ENCODE peak calls at places on chromosomes 13 and 19, in four cellular contexts. One of them, this sample, is unnamed.

GRCh38 chr13:111317571-111318360 is 2.7 kb upstream of the TEX29 start:
- DNase-seq in GM12878: no peak
- DNase-seq in K562: no peak
- DNase-seq in HepG2: no peak
- DNase-seq in this sample: no peak

GRCh38 chr13:70630247-70630646 is 522.0 kb upstream of the KLHL1 start:
- DNase-seq in GM12878: no peak
- DNase-seq in K562: no peak
- DNase-seq in HepG2: no peak
- DNase-seq in this sample: no peak

GRCh38 chr19:1471514-1472107 is 7.4 kb downstream of the C19orf25 start:
- DNase-seq in GM12878: no peak
- DNase-seq in HepG2: no peak
- DNase-seq in K562: no peak
- DNase-seq in this sample: no peak

GRCh38 chr19:13150919-13151604 is 851 bp downstream of the IER2 start:
- DNase-seq in HepG2: no peak
- DNase-seq in K562: peak
- DNase-seq in GM12878: no peak
- DNase-seq in this sample: no peak

GRCh38 chr13:113044431-113045114 is 61.0 kb upstream of the F7 start:
- DNase-seq in HepG2: no peak
- DNase-seq in K562: no peak
- DNase-seq in GM12878: no peak
- DNase-seq in this sample: no peak

GRCh38 chr19:48341006-48341405 is 15.7 kb downstream of the EMP3 start:
- DNase-seq in GM12878: no peak
- DNase-seq in K562: peak
- DNase-seq in HepG2: no peak
- DNase-seq in this sample: no peak

GRCh38 chr19:1936916-1937610 is 3.9 kb upstream of the CSNK1G2 start:
- DNase-seq in GM12878: no peak
- DNase-seq in K562: no peak
- DNase-seq in HepG2: no peak
- DNase-seq in this sample: no peak

GRCh38 chr13:107104631-107105030 is 536.7 kb upstream of the ARGLU1 start:
- DNase-seq in HepG2: no peak
- DNase-seq in GM12878: no peak
- DNase-seq in K562: no peak
- DNase-seq in this sample: no peak

GRCh38 chr13:28099396-28100148 is 804 bp downstream of the FLT3 start:
- DNase-seq in HepG2: no peak
- DNase-seq in K562: no peak
- DNase-seq in GM12878: no peak
- DNase-seq in this sample: no peak

GRCh38 chr13:85286081-85286480 is 513.1 kb downstream of the SLITRK6 start:
- DNase-seq in HepG2: no peak
- DNase-seq in K562: no peak
- DNase-seq in GM12878: no peak
- DNase-seq in this sample: no peak

GRCh38 chr13:74675185-74675584 is 541.0 kb upstream of the KLF12 start:
- DNase-seq in K562: no peak
- DNase-seq in GM12878: no peak
- DNase-seq in HepG2: no peak
- DNase-seq in this sample: no peak

GRCh38 chr19:9945319-9945966 is 9.1 kb upstream of the OLFM2 start:
- DNase-seq in K562: peak
- DNase-seq in HepG2: peak
- DNase-seq in GM12878: no peak
- DNase-seq in this sample: peak

GRCh38 chr13:26348966-26349365 is 95.0 kb downstream of the CDK8 start:
- DNase-seq in K562: peak
- DNase-seq in GM12878: no peak
- DNase-seq in HepG2: peak
- DNase-seq in this sample: no peak

GRCh38 chr13:79966502-79966901 is 374.4 kb downstream of the SPRY2 start:
- DNase-seq in K562: no peak
- DNase-seq in GM12878: no peak
- DNase-seq in HepG2: no peak
- DNase-seq in this sample: no peak

GRCh38 chr19:48501446-48501960 is 10.1 kb downstream of the LMTK3 start:
- DNase-seq in K562: peak
- DNase-seq in HepG2: peak
- DNase-seq in GM12878: peak
- DNase-seq in this sample: peak

DNA sequence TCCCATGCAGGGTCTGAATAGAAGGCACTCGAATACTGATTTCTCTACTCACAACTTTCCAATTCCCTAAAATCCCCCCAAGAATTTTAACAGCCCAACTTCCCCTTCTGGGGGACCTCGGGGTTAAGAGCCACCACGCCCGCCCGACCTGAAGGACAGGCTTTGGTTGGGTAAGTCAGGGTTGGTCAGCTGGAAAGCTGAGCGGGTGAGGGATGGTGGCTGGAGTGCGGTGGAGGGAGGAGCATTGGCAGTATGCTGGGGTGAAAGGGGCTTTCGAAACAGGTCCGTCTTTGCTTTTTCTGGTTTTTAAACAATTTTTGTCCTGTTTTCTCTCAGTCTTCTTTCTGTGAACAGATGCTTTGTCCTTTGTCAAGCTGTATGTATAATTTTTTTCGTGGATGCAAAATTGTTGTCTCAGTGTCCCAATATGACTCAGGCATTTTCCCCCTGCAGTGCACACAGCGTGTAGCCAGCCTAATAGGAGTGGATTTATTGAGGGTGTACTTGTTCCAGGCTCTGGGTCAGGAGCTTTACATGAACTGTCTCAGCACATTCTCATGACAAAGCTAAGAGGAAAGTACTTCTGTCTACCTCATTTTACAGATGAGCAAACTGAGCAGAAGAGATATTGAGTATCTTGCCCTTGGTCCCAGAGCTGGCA is 50.9 kb downstream of the STK24 start:
- DNase-seq in HepG2: no peak
- DNase-seq in K562: no peak
- DNase-seq in GM12878: no peak
- DNase-seq in this sample: peak
- TF ChIP-seq FOXK2 in HepG2: no peak
- TF ChIP-seq FOXK2 in K562: no peak
- TF ChIP-seq FOXK2 in GM12878: no peak
- TF ChIP-seq FOXK2 in this sample: no peak

DNA sequence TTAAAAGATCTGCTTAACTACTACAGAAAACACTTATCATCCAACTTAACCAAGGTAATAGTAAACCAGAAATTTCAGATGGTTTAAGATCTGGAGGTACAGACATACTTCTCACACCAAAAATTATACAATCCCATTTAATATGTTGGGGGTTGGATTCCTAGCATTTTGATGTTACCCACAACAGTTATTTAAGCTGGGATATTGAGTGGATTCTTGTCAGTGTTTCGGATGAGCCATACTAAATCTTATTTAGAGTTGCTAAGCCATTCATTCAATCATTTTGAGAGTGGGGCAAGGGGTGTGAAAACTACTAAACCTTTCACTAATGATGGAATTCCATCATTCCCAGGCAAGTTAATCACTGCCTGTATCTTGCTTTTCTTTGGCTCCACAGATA is 40.6 kb downstream of the KATNAL1 start:
- DNase-seq in HepG2: no peak
- DNase-seq in GM12878: no peak
- DNase-seq in K562: no peak
- DNase-seq in this sample: no peak
- TF ChIP-seq FOXK2 in HepG2: no peak
- TF ChIP-seq FOXK2 in GM12878: no peak
- TF ChIP-seq FOXK2 in K562: no peak
- TF ChIP-seq FOXK2 in this sample: no peak

GRCh38 chr19:47111682-47112165 is 1.9 kb downstream of the ZC3H4 start:
- DNase-seq in GM12878: no peak
- DNase-seq in HepG2: no peak
- DNase-seq in K562: no peak
- DNase-seq in this sample: no peak

GRCh38 chr19:47113446-47114348 is at the start of gene ZC3H4:
- DNase-seq in GM12878: peak
- DNase-seq in HepG2: peak
- DNase-seq in K562: peak
- DNase-seq in this sample: peak

GRCh38 chr19:47112664-47113445 is 721 bp downstream of the ZC3H4 start:
- DNase-seq in K562: peak
- DNase-seq in GM12878: peak
- DNase-seq in HepG2: peak
- DNase-seq in this sample: peak

GRCh38 chr19:47111081-47111589 is 2.4 kb downstream of the ZC3H4 start:
- DNase-seq in HepG2: no peak
- DNase-seq in GM12878: no peak
- DNase-seq in K562: peak
- DNase-seq in this sample: peak

GRCh38 chr19:47112166-47112663 is 1.4 kb downstream of the ZC3H4 start:
- DNase-seq in HepG2: peak
- DNase-seq in K562: peak
- DNase-seq in GM12878: no peak
- DNase-seq in this sample: peak
- TF ChIP-seq FOXK2 in HepG2: no peak
- TF ChIP-seq FOXK2 in K562: no peak
- TF ChIP-seq FOXK2 in GM12878: no peak
- TF ChIP-seq FOXK2 in this sample: no peak

GRCh38 chr13:54705738-54706137 is 1677.1 kb downstream of the OLFM4 start:
- DNase-seq in HepG2: no peak
- DNase-seq in K562: no peak
- DNase-seq in GM12878: no peak
- DNase-seq in this sample: no peak

DNA sequence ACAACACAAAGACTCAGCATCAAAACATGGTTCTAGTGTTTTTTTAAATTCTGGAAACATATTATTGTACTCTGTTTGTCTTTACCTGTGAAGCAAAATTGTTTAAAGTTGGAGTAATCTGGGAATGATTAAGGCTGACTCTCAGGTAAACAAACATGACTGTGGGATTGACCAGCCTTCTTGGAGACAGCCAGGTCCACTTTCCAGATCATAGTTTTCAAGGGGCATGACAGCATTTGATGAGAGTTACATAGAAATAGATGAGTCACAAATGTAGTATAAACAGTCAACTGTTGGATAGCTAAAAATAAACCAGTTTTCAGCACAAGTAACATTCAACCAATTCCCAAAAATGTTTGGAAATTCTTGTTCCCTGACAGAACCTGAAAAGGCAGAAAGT is 1680.9 kb downstream of the OLFM4 start:
- DNase-seq in K562: no peak
- DNase-seq in HepG2: no peak
- DNase-seq in GM12878: no peak
- DNase-seq in this sample: no peak
- TF ChIP-seq FOXK2 in K562: no peak
- TF ChIP-seq FOXK2 in HepG2: no peak
- TF ChIP-seq FOXK2 in GM12878: no peak
- TF ChIP-seq FOXK2 in this sample: no peak

GRCh38 chr13:64936879-64937278 is 2293.3 kb downstream of the PCDH9 start:
- DNase-seq in HepG2: no peak
- DNase-seq in GM12878: no peak
- DNase-seq in K562: no peak
- DNase-seq in this sample: no peak

GRCh38 chr13:64938660-64939059 is 2291.5 kb downstream of the PCDH9 start:
- DNase-seq in GM12878: no peak
- DNase-seq in K562: no peak
- DNase-seq in HepG2: no peak
- DNase-seq in this sample: no peak

GRCh38 chr13:64934569-64935362 is 2295.4 kb downstream of the PCDH9 start:
- DNase-seq in HepG2: no peak
- DNase-seq in GM12878: no peak
- DNase-seq in K562: no peak
- DNase-seq in this sample: no peak

GRCh38 chr13:64937302-64937701 is 2292.8 kb downstream of the PCDH9 start:
- DNase-seq in GM12878: no peak
- DNase-seq in HepG2: no peak
- DNase-seq in K562: no peak
- DNase-seq in this sample: no peak

GRCh38 chr13:64935441-64935840 is 2294.7 kb downstream of the PCDH9 start:
- DNase-seq in GM12878: no peak
- DNase-seq in HepG2: no peak
- DNase-seq in K562: no peak
- DNase-seq in this sample: no peak
- TF ChIP-seq FOXK2 in GM12878: no peak
- TF ChIP-seq FOXK2 in HepG2: no peak
- TF ChIP-seq FOXK2 in K562: no peak
- TF ChIP-seq FOXK2 in this sample: no peak

GRCh38 chr13:102610296-102610895 is 13.6 kb downstream of the TPP2 start:
- DNase-seq in GM12878: no peak
- DNase-seq in HepG2: no peak
- DNase-seq in K562: no peak
- DNase-seq in this sample: no peak
- TF ChIP-seq FOXK2 in GM12878: no peak
- TF ChIP-seq FOXK2 in HepG2: no peak
- TF ChIP-seq FOXK2 in K562: no peak
- TF ChIP-seq FOXK2 in this sample: no peak

DNA sequence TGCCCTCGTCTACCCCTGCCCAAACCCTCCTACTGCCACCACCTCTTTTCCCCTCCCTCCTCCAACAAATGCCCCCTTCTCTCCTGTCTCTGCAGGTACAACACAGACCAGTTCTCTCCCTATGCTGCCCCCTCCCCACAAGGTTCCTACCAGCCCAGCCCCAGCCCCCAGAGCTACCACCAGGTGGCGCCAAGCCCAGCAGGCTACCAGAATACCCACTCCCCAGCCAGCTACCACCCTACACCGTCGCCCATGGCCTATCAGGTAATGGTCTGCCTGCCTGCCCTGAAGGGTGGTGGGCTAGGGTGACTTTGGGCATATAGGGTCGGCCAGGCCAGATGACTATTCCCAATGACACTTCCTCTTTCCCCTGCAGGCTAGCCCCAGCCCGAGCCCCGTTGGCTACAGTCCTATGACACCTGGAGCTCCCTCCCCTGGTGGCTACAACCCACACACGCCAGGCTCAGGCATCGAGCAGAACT is 6.5 kb upstream of the TIMM50 start:
- DNase-seq in GM12878: no peak
- DNase-seq in K562: peak
- DNase-seq in HepG2: peak
- DNase-seq in this sample: peak
- TF ChIP-seq FOXK2 in GM12878: no peak
- TF ChIP-seq FOXK2 in K562: no peak
- TF ChIP-seq FOXK2 in HepG2: no peak
- TF ChIP-seq FOXK2 in this sample: no peak

GRCh38 chr19:50258918-50259372 is 55.5 kb downstream of the MYH14 start:
- DNase-seq in HepG2: no peak
- DNase-seq in GM12878: no peak
- DNase-seq in K562: peak
- DNase-seq in this sample: peak
- TF ChIP-seq FOXK2 in HepG2: no peak
- TF ChIP-seq FOXK2 in GM12878: no peak
- TF ChIP-seq FOXK2 in K562: no peak
- TF ChIP-seq FOXK2 in this sample: no peak

This sample was measured in HEK293T.